ENCODE peak calls at places on chromosomes 7 and 10, in seven cellular contexts. One of them, this sample, is unnamed. For H3K36me3, the result is how much of the 10 kb centered on the place peaks cover.

GRCh38 chr10:17232276-17232987 is 4.4 kb downstream of the VIM start:
- DNase-seq in aorta: no peak
- DNase-seq in gastrocnemius medialis: no peak
- DNase-seq in GM23248: peak
- DNase-seq in ascending aorta: no peak
- DNase-seq in Peyer's patch: no peak
- DNase-seq in endodermal cell: no peak
- DNase-seq in this sample: no peak

GRCh38 chr10:29850371-29850770 is 209.0 kb downstream of the JCAD start:
- DNase-seq in gastrocnemius medialis: no peak
- DNase-seq in Peyer's patch: no peak
- DNase-seq in ascending aorta: no peak
- DNase-seq in endodermal cell: no peak
- DNase-seq in aorta: no peak
- DNase-seq in GM23248: no peak
- DNase-seq in this sample: no peak

GRCh38 chr7:536231-536630 is 16.6 kb upstream of the PDGFA start:
- DNase-seq in GM23248: no peak
- DNase-seq in ascending aorta: no peak
- DNase-seq in endodermal cell: no peak
- DNase-seq in aorta: no peak
- DNase-seq in Peyer's patch: no peak
- DNase-seq in gastrocnemius medialis: no peak
- DNase-seq in this sample: no peak

GRCh38 chr7:114409750-114410149 is 4.9 kb upstream of the FOXP2 start:
- DNase-seq in Peyer's patch: no peak
- DNase-seq in ascending aorta: no peak
- DNase-seq in endodermal cell: no peak
- DNase-seq in aorta: no peak
- DNase-seq in GM23248: peak
- DNase-seq in gastrocnemius medialis: no peak
- DNase-seq in this sample: no peak

GRCh38 chr10:13816195-13816926 is 229.6 kb downstream of the PRPF18 start:
- DNase-seq in Peyer's patch: peak
- DNase-seq in endodermal cell: no peak
- DNase-seq in gastrocnemius medialis: peak
- DNase-seq in GM23248: peak
- DNase-seq in ascending aorta: no peak
- DNase-seq in aorta: no peak
- DNase-seq in this sample: peak

GRCh38 chr10:109282510-109282909 is 640.8 kb downstream of the XPNPEP1 start:
- DNase-seq in endodermal cell: no peak
- DNase-seq in Peyer's patch: no peak
- DNase-seq in gastrocnemius medialis: no peak
- DNase-seq in aorta: no peak
- DNase-seq in ascending aorta: no peak
- DNase-seq in GM23248: peak
- DNase-seq in this sample: no peak

GRCh38 chr10:14658331-14659122 is 116.2 kb downstream of the FAM107B start:
- DNase-seq in GM23248: peak
- DNase-seq in gastrocnemius medialis: no peak
- DNase-seq in endodermal cell: no peak
- DNase-seq in ascending aorta: no peak
- DNase-seq in Peyer's patch: no peak
- DNase-seq in aorta: no peak
- DNase-seq in this sample: no peak

GRCh38 chr7:49166441-49166840 is 242.1 kb downstream of the CDC14C start:
- DNase-seq in GM23248: peak
- DNase-seq in Peyer's patch: no peak
- DNase-seq in gastrocnemius medialis: no peak
- DNase-seq in aorta: no peak
- DNase-seq in ascending aorta: no peak
- DNase-seq in endodermal cell: peak
- DNase-seq in this sample: no peak

GRCh38 chr7:12749746-12750145 is 62.3 kb downstream of the ARL4A start:
- DNase-seq in aorta: no peak
- DNase-seq in endodermal cell: peak
- DNase-seq in GM23248: no peak
- DNase-seq in gastrocnemius medialis: no peak
- DNase-seq in Peyer's patch: no peak
- DNase-seq in ascending aorta: no peak
- DNase-seq in this sample: no peak

GRCh38 chr10:94197241-94197640 is 165.5 kb downstream of the NOC3L start:
- DNase-seq in ascending aorta: no peak
- DNase-seq in gastrocnemius medialis: no peak
- DNase-seq in Peyer's patch: no peak
- DNase-seq in GM23248: no peak
- DNase-seq in aorta: no peak
- DNase-seq in endodermal cell: no peak
- DNase-seq in this sample: no peak

GRCh38 chr10:126598009-126598408 is 72.5 kb downstream of the C10orf90 start:
- DNase-seq in aorta: no peak
- DNase-seq in ascending aorta: no peak
- DNase-seq in endodermal cell: peak
- DNase-seq in GM23248: peak
- DNase-seq in gastrocnemius medialis: no peak
- DNase-seq in Peyer's patch: no peak
- DNase-seq in this sample: no peak

GRCh38 chr7:38154274-38154673 is 23.8 kb upstream of the STARD3NL start:
- DNase-seq in endodermal cell: no peak
- DNase-seq in aorta: no peak
- DNase-seq in Peyer's patch: no peak
- DNase-seq in ascending aorta: no peak
- DNase-seq in gastrocnemius medialis: no peak
- DNase-seq in GM23248: no peak
- DNase-seq in this sample: no peak

GRCh38 chr10:97163141-97163540 is 22.6 kb downstream of the SLIT1 start:
- DNase-seq in gastrocnemius medialis: no peak
- DNase-seq in GM23248: no peak
- DNase-seq in ascending aorta: no peak
- DNase-seq in Peyer's patch: no peak
- DNase-seq in aorta: no peak
- DNase-seq in endodermal cell: peak
- DNase-seq in this sample: no peak

GRCh38 chr7:84251183-84251845 is 56.7 kb upstream of the SEMA3A start:
- DNase-seq in GM23248: peak
- DNase-seq in endodermal cell: no peak
- DNase-seq in Peyer's patch: no peak
- DNase-seq in gastrocnemius medialis: no peak
- DNase-seq in ascending aorta: no peak
- DNase-seq in aorta: no peak
- DNase-seq in this sample: no peak

GRCh38 chr7:99837649-99838361 is 10.0 kb downstream of the CYP3A43 start:
- DNase-seq in Peyer's patch: no peak
- DNase-seq in aorta: no peak
- DNase-seq in endodermal cell: no peak
- DNase-seq in gastrocnemius medialis: no peak
- DNase-seq in GM23248: peak
- DNase-seq in ascending aorta: no peak
- DNase-seq in this sample: no peak

GRCh38 chr10:132608511-132609195 is 71.1 kb downstream of the INPP5A start:
- DNase-seq in GM23248: no peak
- DNase-seq in endodermal cell: no peak
- DNase-seq in Peyer's patch: peak
- DNase-seq in ascending aorta: no peak
- DNase-seq in aorta: peak
- DNase-seq in gastrocnemius medialis: no peak
- DNase-seq in this sample: no peak

GRCh38 chr10:48805848-48806247 is 121.2 kb downstream of the WDFY4 start:
- DNase-seq in gastrocnemius medialis: peak
- DNase-seq in ascending aorta: no peak
- DNase-seq in Peyer's patch: no peak
- DNase-seq in endodermal cell: no peak
- DNase-seq in GM23248: peak
- DNase-seq in aorta: no peak
- DNase-seq in this sample: no peak

GRCh38 chr7:151755131-151755787 is 121.7 kb downstream of the PRKAG2 start:
- DNase-seq in GM23248: peak
- DNase-seq in Peyer's patch: peak
- DNase-seq in aorta: peak
- DNase-seq in ascending aorta: no peak
- DNase-seq in endodermal cell: no peak
- DNase-seq in gastrocnemius medialis: peak
- DNase-seq in this sample: no peak

GRCh38 chr10:86391986-86392722 is 25.6 kb upstream of the GRID1 start:
- DNase-seq in aorta: no peak
- DNase-seq in GM23248: no peak
- DNase-seq in ascending aorta: no peak
- DNase-seq in gastrocnemius medialis: no peak
- DNase-seq in Peyer's patch: no peak
- DNase-seq in endodermal cell: no peak
- DNase-seq in this sample: no peak

GRCh38 chr7:110762514-110762913 is 328.4 kb upstream of the LRRN3 start:
- DNase-seq in gastrocnemius medialis: no peak
- DNase-seq in endodermal cell: no peak
- DNase-seq in GM23248: no peak
- DNase-seq in aorta: no peak
- DNase-seq in Peyer's patch: no peak
- DNase-seq in ascending aorta: no peak
- DNase-seq in this sample: no peak

GRCh38 chr7:99392659-99393362 is 15.6 kb downstream of the PDAP1 start:
- DNase-seq in aorta: peak
- DNase-seq in endodermal cell: peak
- DNase-seq in gastrocnemius medialis: peak
- DNase-seq in Peyer's patch: peak
- DNase-seq in GM23248: peak
- DNase-seq in ascending aorta: no peak
- DNase-seq in this sample: peak

GRCh38 chr10:3149918-3150317 is 22.7 kb downstream of the PITRM1 start:
- DNase-seq in gastrocnemius medialis: peak
- DNase-seq in ascending aorta: no peak
- DNase-seq in GM23248: no peak
- DNase-seq in endodermal cell: no peak
- DNase-seq in aorta: no peak
- DNase-seq in Peyer's patch: peak
- DNase-seq in this sample: no peak

GRCh38 chr10:3151889-3152565 is 20.6 kb downstream of the PITRM1 start:
- DNase-seq in aorta: no peak
- DNase-seq in ascending aorta: no peak
- DNase-seq in endodermal cell: no peak
- DNase-seq in Peyer's patch: no peak
- DNase-seq in GM23248: no peak
- DNase-seq in gastrocnemius medialis: no peak
- DNase-seq in this sample: no peak

GRCh38 chr10:3148994-3149393 is 23.6 kb downstream of the PITRM1 start:
- DNase-seq in aorta: no peak
- DNase-seq in GM23248: no peak
- DNase-seq in Peyer's patch: peak
- DNase-seq in gastrocnemius medialis: peak
- DNase-seq in ascending aorta: no peak
- DNase-seq in endodermal cell: no peak
- DNase-seq in this sample: no peak

GRCh38 chr10:3150961-3151360 is 21.6 kb downstream of the PITRM1 start:
- DNase-seq in ascending aorta: no peak
- DNase-seq in endodermal cell: no peak
- DNase-seq in Peyer's patch: no peak
- DNase-seq in GM23248: no peak
- DNase-seq in aorta: no peak
- DNase-seq in gastrocnemius medialis: no peak
- DNase-seq in this sample: no peak

GRCh38 chr10:3150366-3150765 is 22.2 kb downstream of the PITRM1 start:
- DNase-seq in gastrocnemius medialis: no peak
- DNase-seq in ascending aorta: no peak
- DNase-seq in Peyer's patch: no peak
- DNase-seq in aorta: no peak
- DNase-seq in endodermal cell: no peak
- DNase-seq in GM23248: no peak
- DNase-seq in this sample: no peak
- H3K36me3 ChIP-seq in gastrocnemius medialis: half or more
- H3K36me3 ChIP-seq in ascending aorta: half or more
- H3K36me3 ChIP-seq in Peyer's patch: under half
- H3K36me3 ChIP-seq in aorta: under half
- H3K36me3 ChIP-seq in endodermal cell: half or more
- H3K36me3 ChIP-seq in GM23248: half or more
- H3K36me3 ChIP-seq in this sample: under half

DNA sequence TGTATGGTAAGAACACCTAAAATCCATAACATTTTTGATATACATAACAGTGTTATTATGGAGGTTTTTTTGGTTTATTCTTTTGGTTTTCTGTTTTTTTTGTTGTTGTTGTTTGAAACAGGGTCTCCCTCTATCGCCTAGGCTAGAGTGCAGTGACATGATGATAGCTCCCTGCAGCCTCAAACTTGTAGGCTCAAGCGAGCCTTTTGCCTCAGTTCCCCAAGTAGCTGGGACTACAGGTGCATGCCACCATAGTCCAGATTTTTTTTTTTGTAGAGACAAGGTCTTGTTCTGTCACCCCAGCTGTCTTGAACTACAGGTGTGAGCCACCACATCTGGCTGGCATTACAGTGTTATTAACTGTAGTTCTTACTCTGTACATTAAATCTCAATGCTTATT is 83.7 kb downstream of the TRIM24 start:
- DNase-seq in endodermal cell: no peak
- DNase-seq in gastrocnemius medialis: no peak
- DNase-seq in ascending aorta: no peak
- DNase-seq in aorta: no peak
- DNase-seq in Peyer's patch: no peak
- DNase-seq in GM23248: no peak
- DNase-seq in this sample: no peak
- H3K36me3 ChIP-seq in endodermal cell: half or more
- H3K36me3 ChIP-seq in gastrocnemius medialis: under half
- H3K36me3 ChIP-seq in ascending aorta: under half
- H3K36me3 ChIP-seq in aorta: under half
- H3K36me3 ChIP-seq in Peyer's patch: under half
- H3K36me3 ChIP-seq in GM23248: under half
- H3K36me3 ChIP-seq in this sample: under half

GRCh38 chr10:103102195-103102594 is 90.9 kb downstream of the NT5C2 start:
- DNase-seq in Peyer's patch: no peak
- DNase-seq in endodermal cell: no peak
- DNase-seq in GM23248: no peak
- DNase-seq in ascending aorta: no peak
- DNase-seq in aorta: no peak
- DNase-seq in gastrocnemius medialis: no peak
- DNase-seq in this sample: no peak

GRCh38 chr10:103105462-103105861 is 87.6 kb downstream of the NT5C2 start:
- DNase-seq in gastrocnemius medialis: no peak
- DNase-seq in Peyer's patch: no peak
- DNase-seq in ascending aorta: no peak
- DNase-seq in endodermal cell: no peak
- DNase-seq in aorta: no peak
- DNase-seq in GM23248: no peak
- DNase-seq in this sample: no peak

GRCh38 chr10:103106556-103106955 is 86.5 kb downstream of the NT5C2 start:
- DNase-seq in Peyer's patch: no peak
- DNase-seq in GM23248: no peak
- DNase-seq in endodermal cell: no peak
- DNase-seq in aorta: no peak
- DNase-seq in gastrocnemius medialis: no peak
- DNase-seq in ascending aorta: no peak
- DNase-seq in this sample: no peak

GRCh38 chr10:103100620-103101019 is 92.5 kb downstream of the NT5C2 start:
- DNase-seq in GM23248: no peak
- DNase-seq in Peyer's patch: no peak
- DNase-seq in ascending aorta: no peak
- DNase-seq in aorta: no peak
- DNase-seq in endodermal cell: peak
- DNase-seq in gastrocnemius medialis: no peak
- DNase-seq in this sample: no peak

GRCh38 chr10:103104721-103105120 is 88.4 kb downstream of the NT5C2 start:
- DNase-seq in aorta: no peak
- DNase-seq in ascending aorta: no peak
- DNase-seq in GM23248: no peak
- DNase-seq in gastrocnemius medialis: no peak
- DNase-seq in endodermal cell: no peak
- DNase-seq in Peyer's patch: no peak
- DNase-seq in this sample: no peak
- H3K36me3 ChIP-seq in aorta: under half
- H3K36me3 ChIP-seq in ascending aorta: under half
- H3K36me3 ChIP-seq in GM23248: under half
- H3K36me3 ChIP-seq in gastrocnemius medialis: under half
- H3K36me3 ChIP-seq in endodermal cell: half or more
- H3K36me3 ChIP-seq in Peyer's patch: under half
- H3K36me3 ChIP-seq in this sample: under half

GRCh38 chr7:5374464-5374863 is 49.2 kb downstream of the TNRC18 start:
- DNase-seq in endodermal cell: no peak
- DNase-seq in Peyer's patch: no peak
- DNase-seq in aorta: no peak
- DNase-seq in ascending aorta: no peak
- DNase-seq in gastrocnemius medialis: no peak
- DNase-seq in GM23248: no peak
- DNase-seq in this sample: no peak
- H3K36me3 ChIP-seq in endodermal cell: half or more
- H3K36me3 ChIP-seq in Peyer's patch: under half
- H3K36me3 ChIP-seq in aorta: under half
- H3K36me3 ChIP-seq in ascending aorta: half or more
- H3K36me3 ChIP-seq in gastrocnemius medialis: under half
- H3K36me3 ChIP-seq in GM23248: under half
- H3K36me3 ChIP-seq in this sample: under half